ENCODE peak calls at places on chromosome 20, in eight cellular contexts. One of them, this sample, is unnamed.

GRCh38 chr20:45917790-45918141 is 5.8 kb upstream of the PLTP start:
- DNase-seq in activated naive CD8-positive, alpha-beta T cell treated with anti-CD3 and anti-CD28 coated beads, Interleukin-2, amount 50 U/mL, for 24 hours: no peak
- DNase-seq in cardiac muscle cell: no peak
- DNase-seq in stomach: no peak
- DNase-seq in hypothalamus: no peak
- DNase-seq in HuH-7: no peak
- DNase-seq in stimulated activated naive CD4-positive, alpha-beta T cell treated with Interleukin-2 at 50 U/mL for 16 hours: no peak
- DNase-seq in ACHN: no peak
- DNase-seq in this sample: no peak

GRCh38 chr20:19019734-19020364 is 192.6 kb upstream of the SLC24A3 start:
- DNase-seq in cardiac muscle cell: no peak
- DNase-seq in hypothalamus: no peak
- DNase-seq in activated naive CD8-positive, alpha-beta T cell treated with anti-CD3 and anti-CD28 coated beads, Interleukin-2, amount 50 U/mL, for 24 hours: no peak
- DNase-seq in HuH-7: no peak
- DNase-seq in ACHN: no peak
- DNase-seq in stimulated activated naive CD4-positive, alpha-beta T cell treated with Interleukin-2 at 50 U/mL for 16 hours: no peak
- DNase-seq in stomach: no peak
- DNase-seq in this sample: no peak

GRCh38 chr20:6665161-6665560 is 102.3 kb upstream of the BMP2 start:
- DNase-seq in hypothalamus: no peak
- DNase-seq in HuH-7: no peak
- DNase-seq in stimulated activated naive CD4-positive, alpha-beta T cell treated with Interleukin-2 at 50 U/mL for 16 hours: no peak
- DNase-seq in activated naive CD8-positive, alpha-beta T cell treated with anti-CD3 and anti-CD28 coated beads, Interleukin-2, amount 50 U/mL, for 24 hours: no peak
- DNase-seq in stomach: no peak
- DNase-seq in cardiac muscle cell: no peak
- DNase-seq in ACHN: no peak
- DNase-seq in this sample: no peak

GRCh38 chr20:31833130-31833930 is 12.1 kb downstream of the FOXS1 start:
- DNase-seq in HuH-7: peak
- DNase-seq in activated naive CD8-positive, alpha-beta T cell treated with anti-CD3 and anti-CD28 coated beads, Interleukin-2, amount 50 U/mL, for 24 hours: peak
- DNase-seq in ACHN: peak
- DNase-seq in cardiac muscle cell: peak
- DNase-seq in hypothalamus: no peak
- DNase-seq in stomach: peak
- DNase-seq in stimulated activated naive CD4-positive, alpha-beta T cell treated with Interleukin-2 at 50 U/mL for 16 hours: peak
- DNase-seq in this sample: no peak

GRCh38 chr20:37897008-37897548 is 5.8 kb upstream of the VSTM2L start:
- DNase-seq in stomach: no peak
- DNase-seq in ACHN: no peak
- DNase-seq in HuH-7: peak
- DNase-seq in hypothalamus: no peak
- DNase-seq in stimulated activated naive CD4-positive, alpha-beta T cell treated with Interleukin-2 at 50 U/mL for 16 hours: no peak
- DNase-seq in activated naive CD8-positive, alpha-beta T cell treated with anti-CD3 and anti-CD28 coated beads, Interleukin-2, amount 50 U/mL, for 24 hours: no peak
- DNase-seq in cardiac muscle cell: peak
- DNase-seq in this sample: no peak

GRCh38 chr20:37567331-37567665 is 39.6 kb upstream of the BLCAP start:
- DNase-seq in ACHN: no peak
- DNase-seq in activated naive CD8-positive, alpha-beta T cell treated with anti-CD3 and anti-CD28 coated beads, Interleukin-2, amount 50 U/mL, for 24 hours: no peak
- DNase-seq in hypothalamus: no peak
- DNase-seq in stomach: no peak
- DNase-seq in HuH-7: no peak
- DNase-seq in stimulated activated naive CD4-positive, alpha-beta T cell treated with Interleukin-2 at 50 U/mL for 16 hours: no peak
- DNase-seq in cardiac muscle cell: peak
- DNase-seq in this sample: peak

GRCh38 chr20:12383770-12384304 is 466.1 kb downstream of the BTBD3 start:
- DNase-seq in hypothalamus: no peak
- DNase-seq in activated naive CD8-positive, alpha-beta T cell treated with anti-CD3 and anti-CD28 coated beads, Interleukin-2, amount 50 U/mL, for 24 hours: no peak
- DNase-seq in stomach: no peak
- DNase-seq in ACHN: no peak
- DNase-seq in HuH-7: no peak
- DNase-seq in cardiac muscle cell: no peak
- DNase-seq in stimulated activated naive CD4-positive, alpha-beta T cell treated with Interleukin-2 at 50 U/mL for 16 hours: no peak
- DNase-seq in this sample: no peak

GRCh38 chr20:13338999-13339411 is 117.9 kb downstream of the ISM1 start:
- DNase-seq in stimulated activated naive CD4-positive, alpha-beta T cell treated with Interleukin-2 at 50 U/mL for 16 hours: no peak
- DNase-seq in stomach: no peak
- DNase-seq in cardiac muscle cell: no peak
- DNase-seq in activated naive CD8-positive, alpha-beta T cell treated with anti-CD3 and anti-CD28 coated beads, Interleukin-2, amount 50 U/mL, for 24 hours: no peak
- DNase-seq in hypothalamus: no peak
- DNase-seq in ACHN: no peak
- DNase-seq in HuH-7: peak
- DNase-seq in this sample: no peak

GRCh38 chr20:991850-992249 is 10.3 kb downstream of the RSPO4 start:
- DNase-seq in stimulated activated naive CD4-positive, alpha-beta T cell treated with Interleukin-2 at 50 U/mL for 16 hours: no peak
- DNase-seq in cardiac muscle cell: no peak
- DNase-seq in stomach: no peak
- DNase-seq in HuH-7: no peak
- DNase-seq in ACHN: no peak
- DNase-seq in activated naive CD8-positive, alpha-beta T cell treated with anti-CD3 and anti-CD28 coated beads, Interleukin-2, amount 50 U/mL, for 24 hours: peak
- DNase-seq in hypothalamus: no peak
- DNase-seq in this sample: no peak

GRCh38 chr20:53926428-53927028 is 143.9 kb downstream of the BCAS1 start:
- DNase-seq in ACHN: peak
- DNase-seq in stomach: peak
- DNase-seq in HuH-7: peak
- DNase-seq in hypothalamus: no peak
- DNase-seq in activated naive CD8-positive, alpha-beta T cell treated with anti-CD3 and anti-CD28 coated beads, Interleukin-2, amount 50 U/mL, for 24 hours: no peak
- DNase-seq in cardiac muscle cell: no peak
- DNase-seq in stimulated activated naive CD4-positive, alpha-beta T cell treated with Interleukin-2 at 50 U/mL for 16 hours: peak
- DNase-seq in this sample: peak

GRCh38 chr20:11193241-11193640 is 519.4 kb upstream of the JAG1 start:
- DNase-seq in activated naive CD8-positive, alpha-beta T cell treated with anti-CD3 and anti-CD28 coated beads, Interleukin-2, amount 50 U/mL, for 24 hours: no peak
- DNase-seq in hypothalamus: no peak
- DNase-seq in stomach: no peak
- DNase-seq in HuH-7: no peak
- DNase-seq in stimulated activated naive CD4-positive, alpha-beta T cell treated with Interleukin-2 at 50 U/mL for 16 hours: no peak
- DNase-seq in cardiac muscle cell: no peak
- DNase-seq in ACHN: no peak
- DNase-seq in this sample: no peak

This sample was measured in left lobe of liver.